ENCODE peak calls at places on chromosomes 6 and 20, in eight cellular contexts. I, H, G, L, R, D, Q and Y are unnamed samples. For H3K4me1, the result is how much of the 10 kb centered on the place peaks cover.

GRCh38 chr6:170243791-170244291 is 47.0 kb downstream of the DLL1 start:
- DNase-seq in R (peak), Q (no peak), H (no peak), I (no peak), G (no peak), L (no peak), D (no peak), Y (no peak)

GRCh38 chr6:152598421-152598820 is 38.7 kb downstream of the SYNE1 start:
- DNase-seq in R (no peak), G (no peak), D (no peak), L (no peak), I (no peak), Q (no peak), H (no peak), Y (no peak)

GRCh38 chr6:31441368-31442267 is 38.2 kb downstream of the MICA start:
- DNase-seq in Q (peak), L (peak), I (peak), H (peak), G (peak), R (peak), D (peak), Y (peak)

GRCh38 chr6:11277275-11278206 is 45.1 kb upstream of the NEDD9 start:
- DNase-seq in I (no peak), H (no peak), L (no peak), D (no peak), R (no peak), G (no peak), Q (no peak), Y (no peak)

GRCh38 chr6:90184334-90185298 is 112.0 kb downstream of the BACH2 start:
- DNase-seq in G (no peak), L (no peak), D (no peak), I (no peak), Q (no peak), R (no peak), H (no peak), Y (no peak)

GRCh38 chr6:25961619-25962367 is 809 bp upstream of the TRIM38 start:
- DNase-seq in Q (no peak), I (no peak), D (no peak), G (no peak), L (no peak), R (no peak), H (no peak), Y (peak)

GRCh38 chr6:168928012-168928411 is 325.6 kb downstream of the THBS2 start:
- DNase-seq in Q (no peak), L (no peak), G (no peak), I (peak), H (no peak), D (no peak), R (no peak), Y (no peak)

GRCh38 chr20:58433759-58434158 is 44.7 kb downstream of the VAPB start:
- DNase-seq in H (no peak), L (no peak), D (no peak), I (peak), G (no peak), Q (no peak), R (no peak), Y (no peak)

GRCh38 chr20:6533321-6533720 is 234.2 kb upstream of the BMP2 start:
- DNase-seq in D (no peak), I (no peak), L (no peak), H (no peak), R (no peak), Q (no peak), G (no peak), Y (no peak)

GRCh38 chr20:10579942-10580341 is 93.9 kb downstream of the JAG1 start:
- DNase-seq in R (no peak), L (no peak), D (no peak), H (no peak), Q (no peak), G (no peak), I (no peak), Y (no peak)

GRCh38 chr6:44053760-44054556 is 73.3 kb downstream of the MRPL14 start:
- DNase-seq in G (no peak), L (no peak), H (no peak), I (no peak), D (no peak), Q (no peak), R (no peak), Y (no peak)

GRCh38 chr6:26595669-26596269 is 984 bp upstream of the ABT1 start:
- DNase-seq in L (peak), R (peak), H (peak), I (peak), D (peak), G (peak), Q (peak), Y (peak)

GRCh38 chr20:13650474-13650873 is 11.7 kb upstream of the TASP1 start:
- DNase-seq in R (no peak), H (no peak), I (no peak), G (no peak), D (no peak), Q (no peak), L (no peak), Y (no peak)

GRCh38 chr6:136424901-136425300 is 125.3 kb downstream of the MAP7 start:
- DNase-seq in D (no peak), Q (no peak), G (no peak), L (no peak), I (no peak), H (no peak), R (no peak), Y (no peak)

GRCh38 chr6:4287811-4288244 is 152.5 kb upstream of the ECI2 start:
- DNase-seq in H (no peak), L (no peak), R (no peak), I (peak), Q (no peak), D (peak), G (peak), Y (no peak)

GRCh38 chr20:1334370-1334731 is 5.4 kb upstream of the SDCBP2 start:
- DNase-seq in L (no peak), Q (peak), D (no peak), R (no peak), I (no peak), H (peak), G (no peak), Y (no peak)

GRCh38 chr6:155103816-155104366 is 108.8 kb downstream of the TIAM2 start:
- DNase-seq in G (no peak), L (no peak), R (no peak), Q (no peak), D (no peak), H (no peak), I (no peak), Y (no peak)

GRCh38 chr6:151493495-151494234 is at the start of gene CCDC170:
- DNase-seq in D (no peak), G (peak), L (peak), R (peak), H (no peak), I (peak), Q (no peak), Y (no peak)

GRCh38 chr6:75368864-75369402 is 84.3 kb upstream of the TMEM30A start:
- DNase-seq in G (no peak), H (no peak), I (no peak), D (no peak), R (no peak), Q (peak), L (no peak), Y (no peak)

GRCh38 chr20:1946762-1947534 is 46.9 kb downstream of the PDYN start:
- DNase-seq in I (peak), Q (peak), H (peak), R (peak), D (no peak), G (no peak), L (peak), Y (peak)

GRCh38 chr6:90362273-90362672 is 65.6 kb upstream of the BACH2 start:
- DNase-seq in Q (peak), H (no peak), G (no peak), D (no peak), I (no peak), L (no peak), R (no peak), Y (no peak)

GRCh38 chr20:53515749-53516148 is 77.9 kb downstream of the ZNF217 start:
- DNase-seq in Q (no peak), R (no peak), L (no peak), G (no peak), H (no peak), D (no peak), I (no peak), Y (no peak)

GRCh38 chr6:161674930-161675523 is 401.2 kb upstream of the AGPAT4 start:
- DNase-seq in D (no peak), I (no peak), Q (no peak), H (no peak), G (no peak), R (no peak), L (no peak), Y (no peak)

GRCh38 chr20:32635764-32636163 is 38.0 kb downstream of the C20orf203 start:
- DNase-seq in D (no peak), R (no peak), I (no peak), Q (no peak), G (no peak), L (no peak), H (no peak), Y (no peak)

GRCh38 chr6:45566882-45567281 is 189.1 kb upstream of the SUPT3H start:
- DNase-seq in L (no peak), Q (no peak), I (no peak), G (no peak), R (no peak), H (no peak), D (no peak), Y (no peak)

GRCh38 chr6:136923954-136924291 is 1.8 kb downstream of the SLC35D3 start:
- DNase-seq in I (no peak), R (no peak), Q (no peak), L (no peak), G (no peak), D (no peak), H (no peak), Y (no peak)

GRCh38 chr6:129353067-129353466 is 356.9 kb downstream of the ARHGAP18 start:
- DNase-seq in G (peak), D (peak), I (no peak), L (no peak), R (peak), Q (no peak), H (no peak), Y (no peak)

GRCh38 chr6:81751388-81752083 is 945 bp downstream of the TENT5A start:
- DNase-seq in R (peak), Q (peak), I (peak), D (peak), H (peak), L (peak), G (peak), Y (peak)

GRCh38 chr6:47479156-47479541 is 1.6 kb downstream of the CD2AP start:
- DNase-seq in I (no peak), G (no peak), D (no peak), L (no peak), Q (no peak), R (no peak), H (no peak), Y (no peak)

GRCh38 chr6:38720295-38720694 is 5.2 kb downstream of the DNAH8 start:
- DNase-seq in I (no peak), H (no peak), Q (no peak), R (no peak), L (no peak), G (no peak), D (no peak), Y (no peak)

GRCh38 chr20:9054176-9054575 is 14.7 kb upstream of the PLCB4 start:
- DNase-seq in L (no peak), G (no peak), Q (no peak), I (no peak), D (no peak), R (no peak), H (no peak), Y (no peak)

GRCh38 chr6:108896111-108896661 is 48.0 kb downstream of the ARMC2 start:
- DNase-seq in G (no peak), H (no peak), L (no peak), D (no peak), R (no peak), Q (no peak), I (no peak), Y (no peak)

GRCh38 chr20:57183457-57184009 is 82.9 kb downstream of the BMP7 start:
- DNase-seq in G (no peak), I (no peak), L (no peak), H (no peak), D (no peak), R (no peak), Q (no peak), Y (no peak)

DNA sequence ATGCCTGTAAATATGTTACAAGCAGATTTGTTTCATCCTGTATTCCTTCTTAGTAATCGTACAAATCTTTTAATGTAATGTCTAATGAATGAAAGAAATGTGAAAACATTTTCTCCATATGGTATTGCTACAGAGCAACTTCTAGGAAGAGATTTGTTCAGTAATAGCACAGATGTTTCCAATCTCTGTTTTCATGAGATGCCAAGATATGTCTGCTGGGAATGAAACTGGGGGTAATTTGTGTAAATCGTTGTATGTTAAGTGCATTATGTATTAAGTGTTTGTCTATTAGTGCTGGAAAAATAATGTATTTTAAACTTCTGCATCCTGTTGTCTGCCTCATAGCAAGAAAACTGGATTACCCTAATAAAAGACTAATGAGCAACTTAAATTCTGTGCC is 722.2 kb upstream of the EYS start:
- DNase-seq in I (no peak), Q (no peak), G (no peak), L (no peak), D (no peak), H (no peak), R (no peak), Y (no peak)
- TF ChIP-seq CTCF in I (no peak), Q (no peak), G (no peak), L (no peak), D (no peak), H (no peak), R (no peak), Y (no peak)

DNA sequence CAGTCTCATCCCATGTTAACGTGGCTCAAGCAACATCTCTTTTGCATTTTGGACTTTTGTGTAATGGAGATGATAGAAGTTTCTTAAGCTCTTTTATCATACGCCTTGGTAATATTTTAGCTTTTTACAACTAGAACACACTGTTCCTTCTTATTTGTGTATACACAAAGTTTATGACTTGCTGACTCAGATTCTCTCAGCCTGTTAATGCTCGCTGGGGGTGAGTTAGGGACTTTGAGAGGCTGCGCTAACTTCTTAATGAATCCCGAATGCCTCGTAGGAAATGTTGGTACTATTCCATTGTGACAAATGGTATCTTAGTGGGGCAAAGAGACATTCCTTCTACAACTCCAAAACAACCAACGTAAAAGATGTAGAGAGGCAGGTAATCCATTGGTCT is 509.7 kb downstream of the DOK5 start:
- DNase-seq in Q (no peak), R (no peak), I (no peak), H (no peak), D (no peak), L (no peak), G (no peak), Y (no peak)
- H3K4me1 ChIP-seq in Q (under half), R (under half), I (under half), H (under half), D (under half), L (under half), G (under half), Y (under half)

DNA sequence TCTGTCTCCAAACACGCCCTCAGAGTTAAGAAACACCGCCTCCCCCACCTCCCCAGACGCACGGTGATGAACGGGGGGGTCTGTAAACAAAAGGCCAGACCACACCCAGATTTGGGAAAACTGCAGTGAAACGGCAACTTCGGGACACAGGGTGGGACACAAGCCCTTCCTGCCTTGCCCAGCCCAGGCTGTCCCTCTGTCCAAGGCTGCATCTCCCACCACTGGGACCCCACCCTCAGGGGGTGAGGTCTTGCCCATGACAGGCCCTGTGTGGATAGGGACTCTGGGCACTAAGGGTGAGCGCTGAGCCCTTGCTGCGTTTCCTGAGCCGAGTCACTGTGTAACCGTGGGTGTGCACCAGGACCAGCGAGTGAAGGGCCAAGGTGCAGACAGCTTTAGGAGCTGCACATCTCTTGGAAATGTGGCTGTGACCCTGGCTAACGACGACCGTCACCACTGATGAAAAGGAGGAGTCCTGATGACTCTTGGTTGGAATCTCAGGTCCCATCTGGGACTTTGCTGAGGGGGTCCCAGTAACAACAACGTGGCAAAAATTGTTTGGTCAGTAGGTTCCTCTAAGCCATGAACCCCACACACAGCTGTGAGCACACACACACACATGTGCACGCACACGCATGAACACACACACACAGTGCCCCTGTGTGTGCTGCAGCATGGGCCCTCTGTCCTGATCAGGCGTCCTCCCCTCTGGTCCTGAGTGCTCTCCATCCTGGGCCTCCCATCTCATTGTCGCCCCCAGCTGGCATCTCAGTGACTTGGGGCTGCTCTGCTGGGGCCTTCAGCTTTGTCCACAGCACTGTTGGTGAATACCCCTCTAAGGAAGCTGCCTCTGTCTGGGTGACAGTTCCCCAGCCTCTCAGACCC is 100.6 kb downstream of the RAMACL start:
- DNase-seq in D (no peak), I (no peak), G (no peak), R (peak), H (no peak), L (no peak), Q (no peak), Y (no peak)
- TF ChIP-seq CTCF in D (no peak), I (no peak), G (no peak), R (no peak), H (no peak), L (no peak), Q (no peak), Y (no peak)

DNA sequence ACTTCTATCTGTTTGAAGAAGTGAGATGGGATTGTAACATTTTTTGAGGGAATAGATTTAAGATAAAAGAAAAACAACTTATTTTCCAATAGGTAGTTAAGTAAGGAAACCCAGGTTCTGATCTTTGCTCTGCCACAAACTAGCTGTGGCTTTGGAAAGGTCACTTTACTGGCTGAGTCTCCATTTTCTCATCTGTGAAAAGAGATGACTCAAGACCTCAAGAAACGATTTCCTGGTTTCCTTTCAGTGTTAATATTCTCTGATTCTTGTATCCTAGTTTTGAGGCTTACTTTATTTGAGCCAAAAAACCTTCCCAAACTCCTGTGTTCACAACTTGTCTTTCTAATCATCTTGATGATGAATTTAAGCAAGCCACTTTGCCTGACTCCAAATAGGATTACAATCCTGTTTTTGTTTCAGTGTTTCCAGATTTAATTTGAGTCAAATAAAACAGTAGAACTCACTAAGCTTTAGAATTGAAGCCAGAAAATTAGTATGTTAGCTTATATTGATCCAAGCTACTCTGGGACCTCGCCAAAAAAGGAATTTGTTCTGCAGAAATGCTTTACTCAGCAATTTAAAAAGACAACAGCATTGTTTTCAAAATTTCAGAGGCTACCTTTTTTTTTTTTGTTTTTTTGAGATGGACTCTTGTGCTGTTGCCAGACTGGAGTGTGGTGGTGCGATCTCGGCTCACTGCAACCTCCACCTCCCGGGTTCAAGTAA is 51.1 kb downstream of the ENPP1 start:
- DNase-seq in I (no peak), R (no peak), H (no peak), D (no peak), L (no peak), G (no peak), Q (no peak), Y (no peak)
- H3K4me1 ChIP-seq in I (under half), R (under half), H (under half), D (under half), L (under half), G (under half), Q (under half), Y (under half)

GRCh38 chr20:62900052-62900691 is 26.1 kb downstream of the DIDO1 start:
- DNase-seq in G (peak), I (peak), L (peak), R (peak), H (peak), D (peak), Q (peak), Y (peak)

GRCh38 chr20:62905536-62906117 is 20.7 kb downstream of the DIDO1 start:
- DNase-seq in G (no peak), L (peak), D (no peak), Q (no peak), R (no peak), H (no peak), I (no peak), Y (no peak)

GRCh38 chr20:62901891-62902290 is 24.4 kb downstream of the DIDO1 start:
- DNase-seq in R (no peak), D (no peak), H (no peak), I (no peak), G (no peak), Q (no peak), L (no peak), Y (no peak)

GRCh38 chr20:62900692-62901584 is 25.4 kb downstream of the DIDO1 start:
- DNase-seq in G (no peak), I (peak), R (no peak), H (no peak), D (peak), Q (no peak), L (no peak), Y (no peak)

DNA sequence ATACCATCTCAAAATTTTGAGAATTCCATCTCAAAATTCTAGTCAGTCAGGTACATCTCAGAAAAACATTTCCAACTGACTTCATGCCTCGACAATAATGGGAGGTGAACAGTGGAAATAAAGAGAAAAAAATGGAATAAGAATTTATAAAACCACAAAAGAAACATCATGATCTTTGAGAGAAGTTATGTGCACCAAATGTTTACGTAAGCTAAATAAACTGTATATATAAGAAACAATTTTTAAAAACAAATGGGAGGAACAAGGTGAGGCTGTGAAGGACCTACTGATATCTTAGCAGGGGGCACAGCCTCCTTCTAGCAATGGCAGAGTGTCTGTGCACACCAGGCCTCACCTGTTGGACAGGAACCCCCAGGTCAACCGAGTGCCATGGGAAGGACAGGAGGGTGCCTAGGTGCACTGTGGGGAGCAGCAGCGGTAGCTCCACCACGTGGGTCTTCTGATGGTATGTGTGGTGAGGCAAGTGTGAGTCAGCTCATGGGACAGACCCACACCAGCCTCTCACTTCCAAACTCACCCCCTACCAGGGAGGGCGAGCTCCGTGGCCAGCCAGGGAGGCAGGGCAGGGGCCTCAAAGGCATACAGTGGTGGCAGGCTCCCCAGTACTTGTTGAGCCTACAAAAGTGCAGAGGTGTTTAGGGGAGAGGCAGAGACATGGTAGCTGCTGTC is 23.2 kb downstream of the DIDO1 start:
- DNase-seq in Q (no peak), L (peak), I (no peak), G (no peak), H (no peak), R (no peak), D (no peak), Y (no peak)
- TF ChIP-seq CTCF in Q (no peak), L (no peak), I (no peak), G (no peak), H (no peak), R (no peak), D (no peak), Y (no peak)

GRCh38 chr6:156850356-156850755 is 73.2 kb downstream of the ARID1B start:
- DNase-seq in I (no peak), L (no peak), Q (no peak), D (no peak), G (no peak), H (no peak), R (no peak), Y (no peak)
- H3K4me1 ChIP-seq in I (under half), L (half or more), Q (under half), D (under half), G (half or more), H (under half), R (half or more), Y (under half)